ENCODE peak calls at places on chromosomes 11 and 22, in four cellular contexts. One of them, this sample, is unnamed.

GRCh38 chr11:63478896-63479295 is 12.1 kb downstream of the PLAAT5 start:
- DNase-seq in HepG2: peak; percentile 61
- DNase-seq in SK-N-SH: peak; percentile 76
- DNase-seq in GM12878: peak; percentile 23
- DNase-seq in this sample: peak; percentile 91

GRCh38 chr11:112961146-112961668 is at the start of gene NCAM1:
- DNase-seq in GM12878: no peak
- DNase-seq in SK-N-SH: peak; percentile 89
- DNase-seq in HepG2: peak; percentile 19
- DNase-seq in this sample: peak; percentile 40

GRCh38 chr22:21927174-21927823 is 25.3 kb downstream of the PPM1F start:
- DNase-seq in SK-N-SH: no peak
- DNase-seq in GM12878: no peak
- DNase-seq in HepG2: no peak
- DNase-seq in this sample: no peak

GRCh38 chr11:62601114-62601363 is 626 bp downstream of the MTA2 start:
- DNase-seq in SK-N-SH: no peak
- DNase-seq in HepG2: no peak
- DNase-seq in GM12878: no peak
- DNase-seq in this sample: peak; percentile 54

GRCh38 chr11:108973402-108974119 is 308.7 kb downstream of the DDX10 start:
- DNase-seq in GM12878: no peak
- DNase-seq in HepG2: no peak
- DNase-seq in SK-N-SH: no peak
- DNase-seq in this sample: no peak

GRCh38 chr22:25383892-25384291 is 164.5 kb downstream of the CRYBB2 start:
- DNase-seq in GM12878: no peak
- DNase-seq in SK-N-SH: no peak
- DNase-seq in HepG2: no peak
- DNase-seq in this sample: no peak

GRCh38 chr11:61756452-61757212 is 4.2 kb downstream of the MYRF start:
- DNase-seq in GM12878: peak; percentile 73
- DNase-seq in HepG2: peak; percentile 94
- DNase-seq in SK-N-SH: no peak
- DNase-seq in this sample: no peak

GRCh38 chr11:8693555-8693954 is 11.0 kb downstream of the RPL27A start:
- DNase-seq in GM12878: no peak
- DNase-seq in HepG2: no peak
- DNase-seq in SK-N-SH: no peak
- DNase-seq in this sample: no peak

GRCh38 chr11:124748481-124749338 is 3.3 kb downstream of the VSIG2 start:
- DNase-seq in GM12878: no peak
- DNase-seq in SK-N-SH: no peak
- DNase-seq in HepG2: no peak
- DNase-seq in this sample: peak; percentile 77

GRCh38 chr11:68843052-68843561 is 1.4 kb upstream of the CPT1A start:
- DNase-seq in HepG2: no peak
- DNase-seq in GM12878: no peak
- DNase-seq in SK-N-SH: no peak
- DNase-seq in this sample: peak; percentile 48

GRCh38 chr11:69707156-69707555 is 3.3 kb upstream of the FGF19 start:
- DNase-seq in GM12878: no peak
- DNase-seq in SK-N-SH: no peak
- DNase-seq in HepG2: no peak
- DNase-seq in this sample: no peak

GRCh38 chr11:41784513-41785335 is 325.3 kb upstream of the LRRC4C start:
- DNase-seq in SK-N-SH: no peak
- DNase-seq in GM12878: no peak
- DNase-seq in HepG2: no peak
- DNase-seq in this sample: peak; percentile 26

GRCh38 chr11:129695543-129696308 is 119.9 kb upstream of the TMEM45B start:
- DNase-seq in GM12878: no peak
- DNase-seq in SK-N-SH: peak; percentile 70
- DNase-seq in HepG2: peak; percentile 46
- DNase-seq in this sample: peak; percentile 85

GRCh38 chr11:61602775-61603569 is 22.1 kb upstream of the SYT7 start:
- DNase-seq in GM12878: no peak
- DNase-seq in HepG2: no peak
- DNase-seq in SK-N-SH: peak; percentile 89
- DNase-seq in this sample: no peak

GRCh38 chr22:37716708-37717107 is 19.9 kb downstream of the TRIOBP start:
- DNase-seq in GM12878: no peak
- DNase-seq in HepG2: no peak
- DNase-seq in SK-N-SH: no peak
- DNase-seq in this sample: no peak

GRCh38 chr22:35308480-35308945 is 8.8 kb downstream of the TOM1 start:
- DNase-seq in GM12878: peak; percentile 88
- DNase-seq in HepG2: no peak
- DNase-seq in SK-N-SH: no peak
- DNase-seq in this sample: no peak

GRCh38 chr11:2778630-2779498 is 79.1 kb upstream of the KCNQ1OT1 start:
- DNase-seq in SK-N-SH: peak; percentile 93
- DNase-seq in GM12878: no peak
- DNase-seq in HepG2: peak; percentile 66
- DNase-seq in this sample: no peak

GRCh38 chr11:14620027-14620511 is 23.5 kb upstream of the PDE3B start:
- DNase-seq in HepG2: peak; percentile 93
- DNase-seq in GM12878: no peak
- DNase-seq in SK-N-SH: no peak
- DNase-seq in this sample: no peak

GRCh38 chr11:22734628-22735345 is 68.4 kb downstream of the GAS2 start:
- DNase-seq in HepG2: no peak
- DNase-seq in GM12878: no peak
- DNase-seq in SK-N-SH: no peak
- DNase-seq in this sample: no peak

GRCh38 chr11:2715716-2716350 is 16.0 kb upstream of the KCNQ1OT1 start:
- DNase-seq in HepG2: no peak
- DNase-seq in GM12878: no peak
- DNase-seq in SK-N-SH: no peak
- DNase-seq in this sample: no peak

GRCh38 chr22:50252081-50253045 is 1.3 kb upstream of the HDAC10 start:
- DNase-seq in SK-N-SH: peak; percentile 83
- DNase-seq in HepG2: peak; percentile 39
- DNase-seq in GM12878: no peak
- DNase-seq in this sample: peak; percentile 65

GRCh38 chr11:72741429-72741833 is 10.8 kb downstream of the ARAP1 start:
- DNase-seq in SK-N-SH: peak; percentile 53
- DNase-seq in HepG2: peak; percentile 56
- DNase-seq in GM12878: no peak
- DNase-seq in this sample: no peak

GRCh38 chr11:72740060-72740424 is 12.2 kb downstream of the ARAP1 start:
- DNase-seq in GM12878: no peak
- DNase-seq in SK-N-SH: no peak
- DNase-seq in HepG2: no peak
- DNase-seq in this sample: no peak

GRCh38 chr11:72740562-72741428 is 11.4 kb downstream of the ARAP1 start:
- DNase-seq in HepG2: no peak
- DNase-seq in SK-N-SH: no peak
- DNase-seq in GM12878: no peak
- DNase-seq in this sample: no peak

GRCh38 chr11:72738199-72739141 is 13.7 kb downstream of the ARAP1 start:
- DNase-seq in HepG2: no peak
- DNase-seq in GM12878: no peak
- DNase-seq in SK-N-SH: no peak
- DNase-seq in this sample: no peak

GRCh38 chr11:72739240-72740059 is 12.8 kb downstream of the ARAP1 start:
- DNase-seq in GM12878: no peak
- DNase-seq in HepG2: no peak
- DNase-seq in SK-N-SH: no peak
- DNase-seq in this sample: no peak
- TF ChIP-seq JUND in GM12878: no peak
- TF ChIP-seq JUND in HepG2: no peak
- TF ChIP-seq JUND in SK-N-SH: no peak
- TF ChIP-seq JUND in this sample: no peak

DNA sequence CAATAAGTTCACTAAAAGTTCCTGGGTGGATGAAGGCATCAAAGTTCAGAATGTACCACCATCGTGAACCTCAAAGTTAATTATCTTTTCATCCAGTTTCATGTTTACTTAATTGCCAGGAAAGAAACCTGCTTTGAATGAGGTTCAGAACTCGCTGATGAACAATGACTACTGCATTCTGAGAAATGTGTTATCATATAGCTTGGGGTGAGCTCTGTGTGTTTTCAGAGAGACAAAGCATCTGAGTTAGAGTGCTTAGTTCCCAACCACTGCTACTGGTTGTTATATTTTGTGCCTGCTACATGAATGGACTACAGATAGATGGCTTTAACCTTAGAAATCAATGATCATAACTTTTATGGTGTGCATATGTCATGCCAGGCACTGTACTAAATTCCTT is 1131.0 kb downstream of the DLG2 start:
- DNase-seq in GM12878: no peak
- DNase-seq in HepG2: no peak
- DNase-seq in SK-N-SH: no peak
- DNase-seq in this sample: no peak
- TF ChIP-seq JUND in GM12878: no peak
- TF ChIP-seq JUND in HepG2: no peak
- TF ChIP-seq JUND in SK-N-SH: no peak
- TF ChIP-seq JUND in this sample: no peak

DNA sequence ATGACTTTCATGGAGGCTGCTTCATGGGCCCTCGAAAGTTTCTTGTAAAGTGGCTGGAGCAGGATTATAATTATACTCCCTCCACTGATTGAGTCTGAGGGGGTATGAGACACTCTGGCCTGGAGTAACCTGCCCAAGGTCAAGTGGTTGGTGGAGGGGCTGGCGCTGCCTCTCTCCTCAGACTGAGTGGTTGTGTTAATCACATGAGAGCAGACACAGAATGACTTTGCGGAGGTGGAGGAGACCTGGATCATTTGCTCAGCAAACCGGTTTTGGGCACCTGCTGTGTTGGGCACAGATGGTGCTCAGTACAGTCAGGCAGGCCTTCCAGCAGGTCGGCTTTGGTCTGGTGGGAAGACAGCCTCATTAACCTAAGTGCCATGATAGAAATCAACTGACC is 11.8 kb downstream of the BCR start:
- DNase-seq in SK-N-SH: no peak
- DNase-seq in HepG2: no peak
- DNase-seq in GM12878: no peak
- DNase-seq in this sample: peak; percentile 69
- TF ChIP-seq JUND in SK-N-SH: no peak
- TF ChIP-seq JUND in HepG2: no peak
- TF ChIP-seq JUND in GM12878: no peak
- TF ChIP-seq JUND in this sample: no peak

DNA sequence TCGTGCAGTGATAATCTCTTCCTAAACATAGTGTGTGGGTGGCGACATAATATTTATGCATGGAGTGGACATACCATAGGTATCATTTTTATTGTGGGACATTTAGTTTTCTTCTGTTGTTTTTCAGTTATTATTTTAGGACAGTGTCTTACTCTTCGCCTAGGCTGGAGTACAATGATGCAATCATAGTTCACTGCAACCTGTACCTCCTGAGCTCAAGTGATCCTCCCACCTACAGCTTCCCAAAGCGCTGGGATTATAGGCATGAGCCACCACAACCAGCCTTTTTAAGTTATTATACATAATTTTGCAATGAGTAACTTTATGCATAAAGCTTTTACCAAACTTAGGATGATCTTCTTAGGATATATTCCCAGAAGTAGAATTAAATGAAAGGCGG is 2.7 kb downstream of the SRRD start:
- DNase-seq in GM12878: no peak
- DNase-seq in SK-N-SH: no peak
- DNase-seq in HepG2: no peak
- DNase-seq in this sample: no peak
- TF ChIP-seq JUND in GM12878: no peak
- TF ChIP-seq JUND in SK-N-SH: no peak
- TF ChIP-seq JUND in HepG2: no peak
- TF ChIP-seq JUND in this sample: no peak

GRCh38 chr11:44630511-44631210 is 65.2 kb downstream of the CD82 start:
- DNase-seq in SK-N-SH: no peak
- DNase-seq in HepG2: no peak
- DNase-seq in GM12878: no peak
- DNase-seq in this sample: no peak

GRCh38 chr11:44627911-44628729 is 62.7 kb downstream of the CD82 start:
- DNase-seq in HepG2: no peak
- DNase-seq in GM12878: no peak
- DNase-seq in SK-N-SH: peak; percentile 92
- DNase-seq in this sample: no peak

GRCh38 chr11:44628730-44629361 is 63.4 kb downstream of the CD82 start:
- DNase-seq in SK-N-SH: no peak
- DNase-seq in HepG2: no peak
- DNase-seq in GM12878: no peak
- DNase-seq in this sample: no peak

GRCh38 chr11:44631831-44632230 is 66.4 kb downstream of the CD82 start:
- DNase-seq in GM12878: no peak
- DNase-seq in HepG2: no peak
- DNase-seq in SK-N-SH: no peak
- DNase-seq in this sample: no peak

GRCh38 chr11:44629732-44630345 is 64.4 kb downstream of the CD82 start:
- DNase-seq in GM12878: no peak
- DNase-seq in SK-N-SH: no peak
- DNase-seq in HepG2: no peak
- DNase-seq in this sample: no peak
- TF ChIP-seq JUND in GM12878: no peak
- TF ChIP-seq JUND in SK-N-SH: no peak
- TF ChIP-seq JUND in HepG2: no peak
- TF ChIP-seq JUND in this sample: no peak

DNA sequence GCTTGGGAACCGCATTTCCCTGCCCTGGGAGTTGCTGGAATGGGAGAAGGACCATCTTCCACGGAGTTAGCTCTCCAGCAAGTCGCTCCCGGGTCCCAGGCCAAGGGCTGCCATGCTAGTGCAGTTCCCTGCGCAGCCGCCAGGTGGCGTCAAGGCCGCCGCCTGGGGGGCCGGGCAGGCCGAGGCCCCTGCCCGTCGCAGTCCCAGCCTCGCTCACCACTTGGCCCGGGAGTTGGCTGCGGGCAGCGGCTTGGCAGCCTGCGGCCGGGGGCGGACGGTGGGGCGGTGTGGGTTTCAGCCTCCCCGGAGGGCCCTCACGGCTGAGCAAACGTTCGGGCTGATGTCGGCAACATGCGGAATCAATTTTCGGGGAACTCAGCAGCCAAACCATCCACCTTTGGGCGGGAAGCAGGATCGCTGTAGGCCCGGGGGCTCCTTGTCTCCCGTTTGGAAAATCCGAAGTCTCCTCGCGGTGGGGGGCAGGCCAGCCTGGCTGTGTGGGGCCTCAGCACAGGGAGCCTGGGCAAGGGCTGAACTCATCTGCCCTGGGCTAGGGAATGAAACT is 415.1 kb downstream of the SOX6 start:
- DNase-seq in GM12878: no peak
- DNase-seq in SK-N-SH: peak; percentile 46
- DNase-seq in HepG2: no peak
- DNase-seq in this sample: no peak
- TF ChIP-seq JUND in GM12878: no peak
- TF ChIP-seq JUND in SK-N-SH: no peak
- TF ChIP-seq JUND in HepG2: no peak
- TF ChIP-seq JUND in this sample: no peak

DNA sequence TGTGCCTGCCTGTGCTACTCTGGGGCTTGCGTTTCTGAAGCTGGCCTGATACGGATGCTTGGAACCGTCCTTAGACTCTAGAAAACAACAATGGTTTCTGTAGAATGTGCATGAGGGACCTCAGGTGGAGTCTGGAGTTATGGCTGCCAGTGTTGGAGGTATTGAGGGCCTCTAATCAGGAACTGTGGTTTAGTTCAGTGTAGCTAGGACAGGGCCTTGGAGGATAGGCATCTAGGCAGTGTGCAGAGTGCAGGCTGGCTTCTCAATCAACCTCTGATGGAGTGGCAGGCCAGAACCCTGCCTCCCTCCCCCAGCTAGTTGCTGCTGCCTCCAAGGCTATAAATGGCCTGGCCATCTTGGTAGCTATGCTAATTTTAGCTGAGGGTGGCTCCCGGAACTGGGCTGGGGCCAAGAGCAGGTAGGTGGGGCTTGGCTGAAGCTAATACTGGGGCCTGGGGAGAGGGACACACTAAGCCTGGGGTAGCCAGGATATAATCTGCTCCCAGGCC is 4.0 kb downstream of the STIM1 start:
- DNase-seq in GM12878: no peak
- DNase-seq in HepG2: no peak
- DNase-seq in SK-N-SH: no peak
- DNase-seq in this sample: no peak
- TF ChIP-seq JUND in GM12878: no peak
- TF ChIP-seq JUND in HepG2: no peak
- TF ChIP-seq JUND in SK-N-SH: no peak
- TF ChIP-seq JUND in this sample: no peak